ENCODE peak calls at places on chromosomes 12 and 14, in seven cellular contexts. One of them, this sample, is unnamed.

GRCh38 chr12:96094201-96094600 is 58.8 kb upstream of the LTA4H start:
- DNase-seq in breast epithelium: no peak
- DNase-seq in heart left ventricle: peak; percentile 32
- DNase-seq in hepatocyte: no peak
- DNase-seq in SK-N-SH: no peak
- DNase-seq in tibial nerve: no peak
- DNase-seq in psoas muscle: no peak
- DNase-seq in this sample: no peak

GRCh38 chr14:93804654-93805053 is 16.4 kb upstream of the PRIMA1 start:
- DNase-seq in breast epithelium: no peak
- DNase-seq in heart left ventricle: no peak
- DNase-seq in tibial nerve: no peak
- DNase-seq in SK-N-SH: no peak
- DNase-seq in hepatocyte: no peak
- DNase-seq in psoas muscle: no peak
- DNase-seq in this sample: no peak

GRCh38 chr12:59980491-59980890 is 384.7 kb downstream of the SLC16A7 start:
- DNase-seq in heart left ventricle: no peak
- DNase-seq in hepatocyte: no peak
- DNase-seq in SK-N-SH: no peak
- DNase-seq in breast epithelium: no peak
- DNase-seq in tibial nerve: no peak
- DNase-seq in psoas muscle: no peak
- DNase-seq in this sample: no peak

GRCh38 chr14:102330806-102331205 is 11.3 kb downstream of the ZNF839 start:
- DNase-seq in tibial nerve: no peak
- DNase-seq in breast epithelium: no peak
- DNase-seq in heart left ventricle: no peak
- DNase-seq in hepatocyte: no peak
- DNase-seq in psoas muscle: no peak
- DNase-seq in SK-N-SH: no peak
- DNase-seq in this sample: no peak

GRCh38 chr12:62484234-62484633 is 17.6 kb downstream of the MON2 start:
- DNase-seq in hepatocyte: no peak
- DNase-seq in tibial nerve: no peak
- DNase-seq in psoas muscle: no peak
- DNase-seq in heart left ventricle: no peak
- DNase-seq in SK-N-SH: no peak
- DNase-seq in breast epithelium: no peak
- DNase-seq in this sample: no peak

GRCh38 chr12:5510251-5510805 is 78.4 kb downstream of the NTF3 start:
- DNase-seq in heart left ventricle: no peak
- DNase-seq in tibial nerve: no peak
- DNase-seq in psoas muscle: no peak
- DNase-seq in breast epithelium: no peak
- DNase-seq in hepatocyte: no peak
- DNase-seq in SK-N-SH: no peak
- DNase-seq in this sample: no peak

GRCh38 chr12:89235189-89235993 is 116.9 kb downstream of the DUSP6 start:
- DNase-seq in hepatocyte: no peak
- DNase-seq in SK-N-SH: no peak
- DNase-seq in breast epithelium: no peak
- DNase-seq in tibial nerve: no peak
- DNase-seq in psoas muscle: no peak
- DNase-seq in heart left ventricle: no peak
- DNase-seq in this sample: no peak

GRCh38 chr12:40505327-40505726 is 186.9 kb upstream of the CNTN1 start:
- DNase-seq in heart left ventricle: no peak
- DNase-seq in breast epithelium: no peak
- DNase-seq in hepatocyte: no peak
- DNase-seq in tibial nerve: no peak
- DNase-seq in psoas muscle: no peak
- DNase-seq in SK-N-SH: no peak
- DNase-seq in this sample: no peak

GRCh38 chr12:14841761-14842160 is 1.6 kb downstream of the ART4 start:
- DNase-seq in heart left ventricle: peak; percentile 62
- DNase-seq in SK-N-SH: no peak
- DNase-seq in breast epithelium: no peak
- DNase-seq in psoas muscle: peak; percentile 39
- DNase-seq in hepatocyte: peak; percentile 33
- DNase-seq in tibial nerve: peak; percentile 53
- DNase-seq in this sample: peak; percentile 84

GRCh38 chr14:100841445-100842403 is 15.8 kb downstream of the MEG3 start:
- DNase-seq in SK-N-SH: no peak
- DNase-seq in hepatocyte: no peak
- DNase-seq in breast epithelium: no peak
- DNase-seq in heart left ventricle: no peak
- DNase-seq in psoas muscle: peak; percentile 12
- DNase-seq in tibial nerve: no peak
- DNase-seq in this sample: no peak

GRCh38 chr12:68378859-68379628 is 46.9 kb upstream of the MDM1 start:
- DNase-seq in SK-N-SH: no peak
- DNase-seq in breast epithelium: no peak
- DNase-seq in psoas muscle: no peak
- DNase-seq in hepatocyte: peak; percentile 38
- DNase-seq in heart left ventricle: peak; percentile 32
- DNase-seq in tibial nerve: no peak
- DNase-seq in this sample: no peak

GRCh38 chr12:130441771-130442760 is 104.4 kb downstream of the PIWIL1 start:
- DNase-seq in psoas muscle: no peak
- DNase-seq in SK-N-SH: no peak
- DNase-seq in heart left ventricle: no peak
- DNase-seq in hepatocyte: no peak
- DNase-seq in tibial nerve: no peak
- DNase-seq in breast epithelium: no peak
- DNase-seq in this sample: no peak

GRCh38 chr14:21041676-21042433 is at the start of gene RNASE7:
- DNase-seq in tibial nerve: no peak
- DNase-seq in breast epithelium: no peak
- DNase-seq in SK-N-SH: no peak
- DNase-seq in hepatocyte: no peak
- DNase-seq in heart left ventricle: no peak
- DNase-seq in psoas muscle: peak; percentile 59
- DNase-seq in this sample: no peak

GRCh38 chr14:105168496-105168978 is at the start of gene JAG2:
- DNase-seq in tibial nerve: no peak
- DNase-seq in breast epithelium: no peak
- DNase-seq in psoas muscle: peak; percentile 68
- DNase-seq in heart left ventricle: peak; percentile 76
- DNase-seq in hepatocyte: peak; percentile 56
- DNase-seq in SK-N-SH: peak; percentile 84
- DNase-seq in this sample: no peak

GRCh38 chr14:22177870-22178269 is 411.2 kb downstream of the DAD1 start:
- DNase-seq in SK-N-SH: no peak
- DNase-seq in hepatocyte: no peak
- DNase-seq in breast epithelium: no peak
- DNase-seq in tibial nerve: no peak
- DNase-seq in heart left ventricle: no peak
- DNase-seq in psoas muscle: no peak
- DNase-seq in this sample: no peak

GRCh38 chr14:105150368-105151111 is 18.0 kb downstream of the JAG2 start:
- DNase-seq in tibial nerve: no peak
- DNase-seq in hepatocyte: no peak
- DNase-seq in heart left ventricle: peak; percentile 19
- DNase-seq in breast epithelium: no peak
- DNase-seq in psoas muscle: no peak
- DNase-seq in SK-N-SH: no peak
- DNase-seq in this sample: no peak

GRCh38 chr14:21066882-21067502 is 3.1 kb upstream of the ARHGEF40 start:
- DNase-seq in psoas muscle: no peak
- DNase-seq in breast epithelium: no peak
- DNase-seq in heart left ventricle: no peak
- DNase-seq in hepatocyte: no peak
- DNase-seq in tibial nerve: no peak
- DNase-seq in SK-N-SH: no peak
- DNase-seq in this sample: no peak

DNA sequence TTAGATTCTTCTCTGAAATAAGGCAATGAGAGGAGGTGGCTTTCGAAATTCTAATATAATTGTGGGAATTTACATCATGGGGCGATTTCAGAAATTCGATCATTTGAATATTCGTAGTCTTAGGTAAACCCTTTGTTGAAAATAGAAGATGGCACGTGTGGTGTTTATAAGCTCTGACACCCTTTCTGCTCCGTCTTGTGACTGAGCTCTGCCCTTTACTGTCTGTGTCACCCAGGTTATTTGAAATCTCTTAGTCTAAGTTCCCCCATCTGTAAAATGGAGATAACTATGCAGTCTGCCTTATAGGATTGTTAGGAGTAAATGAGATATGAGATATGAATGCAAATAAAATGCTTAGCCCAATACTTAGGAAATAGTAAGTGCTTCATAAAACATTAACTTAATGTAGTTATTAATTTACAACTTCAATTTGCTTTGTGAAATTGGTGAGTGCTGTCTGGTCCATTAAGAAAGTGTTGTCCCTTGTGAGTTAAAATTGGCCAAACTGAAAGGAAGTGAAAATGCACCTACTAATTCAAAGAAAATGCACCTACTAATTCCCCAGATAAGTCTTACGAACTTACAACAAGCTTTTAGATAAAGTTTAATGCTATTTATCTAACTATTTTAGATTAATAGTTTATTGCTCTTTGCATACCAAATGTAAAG is 1.6 kb downstream of the BMAL2 start:
- DNase-seq in tibial nerve: no peak
- DNase-seq in heart left ventricle: no peak
- DNase-seq in hepatocyte: no peak
- DNase-seq in breast epithelium: no peak
- DNase-seq in psoas muscle: no peak
- DNase-seq in SK-N-SH: no peak
- DNase-seq in this sample: no peak
- H3K4me3 ChIP-seq in tibial nerve: no peak overlapping the region
- H3K4me3 ChIP-seq in heart left ventricle: no peak overlapping the region
- H3K4me3 ChIP-seq in hepatocyte: no peak overlapping the region
- H3K4me3 ChIP-seq in breast epithelium: no peak overlapping the region
- H3K4me3 ChIP-seq in psoas muscle: peak overlapping the region; percentile 73
- H3K4me3 ChIP-seq in SK-N-SH: peak overlapping the region; percentile 75
- H3K4me3 ChIP-seq in this sample: no peak overlapping the region

GRCh38 chr14:77141592-77142288 is at the start of gene ZDHHC22:
- DNase-seq in hepatocyte: no peak
- DNase-seq in breast epithelium: peak; percentile 20
- DNase-seq in SK-N-SH: peak; percentile 92
- DNase-seq in tibial nerve: no peak
- DNase-seq in psoas muscle: no peak
- DNase-seq in heart left ventricle: no peak
- DNase-seq in this sample: no peak

GRCh38 chr14:77142289-77142814 is 761 bp upstream of the ZDHHC22 start:
- DNase-seq in psoas muscle: no peak
- DNase-seq in tibial nerve: no peak
- DNase-seq in hepatocyte: no peak
- DNase-seq in SK-N-SH: no peak
- DNase-seq in breast epithelium: no peak
- DNase-seq in heart left ventricle: no peak
- DNase-seq in this sample: no peak

GRCh38 chr14:77140343-77140936 is 1.2 kb downstream of the ZDHHC22 start:
- DNase-seq in SK-N-SH: no peak
- DNase-seq in tibial nerve: no peak
- DNase-seq in hepatocyte: no peak
- DNase-seq in breast epithelium: peak; percentile 41
- DNase-seq in psoas muscle: no peak
- DNase-seq in heart left ventricle: no peak
- DNase-seq in this sample: no peak

GRCh38 chr14:77139540-77140342 is 1.9 kb downstream of the ZDHHC22 start:
- DNase-seq in hepatocyte: peak; percentile 64
- DNase-seq in heart left ventricle: no peak
- DNase-seq in psoas muscle: peak; percentile 27
- DNase-seq in breast epithelium: peak; percentile 2
- DNase-seq in SK-N-SH: peak; percentile 90
- DNase-seq in tibial nerve: no peak
- DNase-seq in this sample: no peak

GRCh38 chr14:77140937-77141591 is 527 bp downstream of the ZDHHC22 start:
- DNase-seq in heart left ventricle: no peak
- DNase-seq in tibial nerve: no peak
- DNase-seq in SK-N-SH: peak; percentile 94
- DNase-seq in psoas muscle: no peak
- DNase-seq in hepatocyte: peak; percentile 57
- DNase-seq in breast epithelium: no peak
- DNase-seq in this sample: no peak
- H3K27ac ChIP-seq in heart left ventricle: no peak overlapping the region
- H3K27ac ChIP-seq in tibial nerve: no peak overlapping the region
- H3K27ac ChIP-seq in SK-N-SH: no peak overlapping the region
- H3K27ac ChIP-seq in psoas muscle: no peak overlapping the region
- H3K27ac ChIP-seq in hepatocyte: no peak overlapping the region
- H3K27ac ChIP-seq in breast epithelium: no peak overlapping the region
- H3K27ac ChIP-seq in this sample: no peak overlapping the region

DNA sequence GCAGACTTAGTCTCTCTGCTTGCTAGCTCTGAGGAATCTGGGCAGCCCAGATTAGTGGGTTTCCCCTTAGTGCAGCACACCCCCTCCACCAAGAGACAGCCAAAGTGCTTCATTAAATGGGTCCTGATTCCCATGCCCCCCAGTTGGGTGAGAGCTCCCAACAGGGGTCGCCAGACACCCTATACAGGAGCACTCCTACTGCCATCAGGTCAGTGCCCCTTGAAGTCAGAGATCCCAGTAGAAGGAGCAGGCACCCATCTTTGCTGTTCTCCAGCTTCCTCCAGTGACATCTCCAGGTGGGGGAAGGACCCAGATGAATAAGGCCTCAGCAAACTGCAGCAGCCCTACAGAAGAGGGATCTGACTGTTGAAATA is 36.7 kb upstream of the C14orf132 start:
- DNase-seq in psoas muscle: no peak
- DNase-seq in SK-N-SH: no peak
- DNase-seq in breast epithelium: no peak
- DNase-seq in tibial nerve: no peak
- DNase-seq in hepatocyte: no peak
- DNase-seq in heart left ventricle: no peak
- DNase-seq in this sample: no peak
- TF ChIP-seq CTCF in psoas muscle: no peak
- TF ChIP-seq CTCF in SK-N-SH: no peak
- TF ChIP-seq CTCF in breast epithelium: no peak
- TF ChIP-seq CTCF in tibial nerve: no peak
- TF ChIP-seq CTCF in hepatocyte: no peak
- TF ChIP-seq CTCF in heart left ventricle: no peak
- TF ChIP-seq CTCF in this sample: no peak

GRCh38 chr14:51094901-51095853 is at the start of gene TRIM9:
- DNase-seq in tibial nerve: peak; percentile 91
- DNase-seq in heart left ventricle: peak; percentile 94
- DNase-seq in hepatocyte: peak; percentile 97
- DNase-seq in breast epithelium: peak; percentile 88
- DNase-seq in SK-N-SH: peak; percentile 100
- DNase-seq in psoas muscle: peak; percentile 92
- DNase-seq in this sample: peak; percentile 85

GRCh38 chr14:51097287-51097686 is 2.4 kb upstream of the TRIM9 start:
- DNase-seq in SK-N-SH: no peak
- DNase-seq in tibial nerve: no peak
- DNase-seq in psoas muscle: no peak
- DNase-seq in hepatocyte: no peak
- DNase-seq in breast epithelium: no peak
- DNase-seq in heart left ventricle: no peak
- DNase-seq in this sample: no peak

GRCh38 chr14:51094282-51094821 is 553 bp downstream of the TRIM9 start:
- DNase-seq in heart left ventricle: no peak
- DNase-seq in tibial nerve: no peak
- DNase-seq in psoas muscle: peak; percentile 19
- DNase-seq in breast epithelium: no peak
- DNase-seq in hepatocyte: peak; percentile 11
- DNase-seq in SK-N-SH: peak; percentile 53
- DNase-seq in this sample: no peak

GRCh38 chr14:51095854-51096823 is 1.2 kb upstream of the TRIM9 start:
- DNase-seq in heart left ventricle: peak; percentile 41
- DNase-seq in hepatocyte: peak; percentile 40
- DNase-seq in psoas muscle: peak; percentile 58
- DNase-seq in breast epithelium: no peak
- DNase-seq in tibial nerve: peak; percentile 66
- DNase-seq in SK-N-SH: peak; percentile 31
- DNase-seq in this sample: no peak

GRCh38 chr14:51096870-51097269 is 2.0 kb upstream of the TRIM9 start:
- DNase-seq in psoas muscle: no peak
- DNase-seq in SK-N-SH: no peak
- DNase-seq in breast epithelium: no peak
- DNase-seq in tibial nerve: no peak
- DNase-seq in heart left ventricle: no peak
- DNase-seq in hepatocyte: no peak
- DNase-seq in this sample: no peak
- H3K4me3 ChIP-seq in psoas muscle: no peak overlapping the region
- H3K4me3 ChIP-seq in SK-N-SH: no peak overlapping the region
- H3K4me3 ChIP-seq in breast epithelium: no peak overlapping the region
- H3K4me3 ChIP-seq in tibial nerve: no peak overlapping the region
- H3K4me3 ChIP-seq in heart left ventricle: no peak overlapping the region
- H3K4me3 ChIP-seq in hepatocyte: no peak overlapping the region
- H3K4me3 ChIP-seq in this sample: no peak overlapping the region

This sample was measured in right atrium auricular region.